ENCODE peak calls at places on chromosome 22, in six cellular contexts. One of them, this sample, is unnamed. For H3K4me1 and H3K36me3, the result is how much of the 10 kb centered on the place peaks cover.

GRCh38 chr22:50169181-50169759 is 1.3 kb upstream of the PANX2 start:
- DNase-seq in HCT116: no peak
- DNase-seq in GM12878: no peak
- DNase-seq in K562: no peak
- DNase-seq in HepG2: no peak
- DNase-seq in H1: no peak
- DNase-seq in this sample: no peak

GRCh38 chr22:27716074-27716473 is 85.5 kb downstream of the MN1 start:
- DNase-seq in HCT116: no peak
- DNase-seq in GM12878: no peak
- DNase-seq in K562: no peak
- DNase-seq in HepG2: no peak
- DNase-seq in H1: no peak
- DNase-seq in this sample: no peak

GRCh38 chr22:41656515-41656914 is 32.2 kb downstream of the SNU13 start:
- DNase-seq in HCT116: no peak
- DNase-seq in GM12878: no peak
- DNase-seq in K562: peak
- DNase-seq in HepG2: no peak
- DNase-seq in H1: no peak
- DNase-seq in this sample: no peak

GRCh38 chr22:44024288-44024908 is at the start of gene PARVB:
- DNase-seq in HCT116: no peak
- DNase-seq in GM12878: no peak
- DNase-seq in K562: peak
- DNase-seq in HepG2: no peak
- DNase-seq in H1: peak
- DNase-seq in this sample: no peak

GRCh38 chr22:41050873-41051272 is 41.5 kb upstream of the EP300 start:
- DNase-seq in HCT116: no peak
- DNase-seq in GM12878: no peak
- DNase-seq in K562: no peak
- DNase-seq in HepG2: no peak
- DNase-seq in H1: no peak
- DNase-seq in this sample: no peak

GRCh38 chr22:41417622-41418390 is 28.8 kb downstream of the TOB2 start:
- DNase-seq in HCT116: no peak
- DNase-seq in GM12878: no peak
- DNase-seq in K562: no peak
- DNase-seq in HepG2: no peak
- DNase-seq in H1: no peak
- DNase-seq in this sample: no peak

GRCh38 chr22:26617251-26618199 is at the start of gene CRYBB1:
- DNase-seq in HCT116: no peak
- DNase-seq in GM12878: no peak
- DNase-seq in K562: peak
- DNase-seq in HepG2: no peak
- DNase-seq in H1: peak
- DNase-seq in this sample: no peak

GRCh38 chr22:49765951-49766350 is 61.7 kb downstream of the BRD1 start:
- DNase-seq in HCT116: no peak
- DNase-seq in GM12878: no peak
- DNase-seq in K562: no peak
- DNase-seq in HepG2: no peak
- DNase-seq in H1: peak
- DNase-seq in this sample: no peak

GRCh38 chr22:38317995-38318715 is 922 bp upstream of the CSNK1E start:
- DNase-seq in HCT116: peak
- DNase-seq in GM12878: no peak
- DNase-seq in K562: peak
- DNase-seq in HepG2: peak
- DNase-seq in H1: no peak
- DNase-seq in this sample: no peak

GRCh38 chr22:29275167-29275566 is 7.1 kb downstream of the EWSR1 start:
- DNase-seq in HCT116: no peak
- DNase-seq in GM12878: no peak
- DNase-seq in K562: no peak
- DNase-seq in HepG2: no peak
- DNase-seq in H1: no peak
- DNase-seq in this sample: no peak

GRCh38 chr22:33524511-33525270 is 395.6 kb downstream of the LARGE1 start:
- DNase-seq in HCT116: no peak
- DNase-seq in GM12878: no peak
- DNase-seq in K562: no peak
- DNase-seq in HepG2: no peak
- DNase-seq in H1: no peak
- DNase-seq in this sample: no peak

GRCh38 chr22:38721551-38721950 is 15.8 kb downstream of the GTPBP1 start:
- DNase-seq in HCT116: no peak
- DNase-seq in GM12878: no peak
- DNase-seq in K562: no peak
- DNase-seq in HepG2: no peak
- DNase-seq in H1: no peak
- DNase-seq in this sample: no peak

GRCh38 chr22:31947296-31947695 is 3.0 kb downstream of the YWHAH start:
- DNase-seq in HCT116: no peak
- DNase-seq in GM12878: no peak
- DNase-seq in K562: no peak
- DNase-seq in HepG2: peak
- DNase-seq in H1: no peak
- DNase-seq in this sample: no peak

GRCh38 chr22:49156662-49157285 is 670.9 kb downstream of the BRD1 start:
- DNase-seq in HCT116: no peak
- DNase-seq in GM12878: no peak
- DNase-seq in K562: no peak
- DNase-seq in HepG2: no peak
- DNase-seq in H1: no peak
- DNase-seq in this sample: no peak

GRCh38 chr22:41286639-41287091 is 678 bp upstream of the RANGAP1 start:
- DNase-seq in HCT116: no peak
- DNase-seq in GM12878: peak
- DNase-seq in K562: peak
- DNase-seq in HepG2: peak
- DNase-seq in H1: no peak
- DNase-seq in this sample: no peak

GRCh38 chr22:39254122-39254521 is 9.3 kb upstream of the PDGFB start:
- DNase-seq in HCT116: no peak
- DNase-seq in GM12878: no peak
- DNase-seq in K562: no peak
- DNase-seq in HepG2: no peak
- DNase-seq in H1: no peak
- DNase-seq in this sample: no peak

GRCh38 chr22:43446881-43447280 is 35.1 kb downstream of the MPPED1 start:
- DNase-seq in HCT116: no peak
- DNase-seq in GM12878: no peak
- DNase-seq in K562: no peak
- DNase-seq in HepG2: no peak
- DNase-seq in H1: no peak
- DNase-seq in this sample: no peak

GRCh38 chr22:44245438-44245837 is 64.7 kb downstream of the PARVG start:
- DNase-seq in HCT116: no peak
- DNase-seq in GM12878: no peak
- DNase-seq in K562: no peak
- DNase-seq in HepG2: no peak
- DNase-seq in H1: peak
- DNase-seq in this sample: no peak

GRCh38 chr22:45328822-45329535 is 19.2 kb downstream of the FAM118A start:
- DNase-seq in HCT116: no peak
- DNase-seq in GM12878: no peak
- DNase-seq in K562: no peak
- DNase-seq in HepG2: no peak
- DNase-seq in H1: no peak
- DNase-seq in this sample: no peak

GRCh38 chr22:46090631-46091201 is 59.6 kb upstream of the PPARA start:
- DNase-seq in HCT116: no peak
- DNase-seq in GM12878: no peak
- DNase-seq in K562: no peak
- DNase-seq in HepG2: no peak
- DNase-seq in H1: no peak
- DNase-seq in this sample: no peak

GRCh38 chr22:32534252-32535215 is 59.9 kb downstream of the FBXO7 start:
- DNase-seq in HCT116: no peak
- DNase-seq in GM12878: no peak
- DNase-seq in K562: no peak
- DNase-seq in HepG2: peak
- DNase-seq in H1: no peak
- DNase-seq in this sample: no peak

GRCh38 chr22:40541300-40541699 is 95.2 kb downstream of the MRTFA start:
- DNase-seq in HCT116: peak
- DNase-seq in GM12878: peak
- DNase-seq in K562: no peak
- DNase-seq in HepG2: no peak
- DNase-seq in H1: no peak
- DNase-seq in this sample: no peak

GRCh38 chr22:38570841-38571364 is 920 bp upstream of the DMC1 start:
- DNase-seq in HCT116: peak
- DNase-seq in GM12878: no peak
- DNase-seq in K562: no peak
- DNase-seq in HepG2: no peak
- DNase-seq in H1: no peak
- DNase-seq in this sample: no peak

GRCh38 chr22:45200862-45201511 is 37.3 kb downstream of the NUP50 start:
- DNase-seq in HCT116: no peak
- DNase-seq in GM12878: no peak
- DNase-seq in K562: no peak
- DNase-seq in HepG2: no peak
- DNase-seq in H1: peak
- DNase-seq in this sample: no peak

GRCh38 chr22:46041642-46042041 is 64.7 kb upstream of the WNT7B start:
- DNase-seq in HCT116: no peak
- DNase-seq in GM12878: no peak
- DNase-seq in K562: no peak
- DNase-seq in HepG2: no peak
- DNase-seq in H1: no peak
- DNase-seq in this sample: no peak

GRCh38 chr22:38049812-38050619 is 7.2 kb upstream of the PICK1 start:
- DNase-seq in HCT116: no peak
- DNase-seq in GM12878: no peak
- DNase-seq in K562: no peak
- DNase-seq in HepG2: no peak
- DNase-seq in H1: no peak
- DNase-seq in this sample: no peak

GRCh38 chr22:28600546-28601143 is 79.0 kb downstream of the TTC28 start:
- DNase-seq in HCT116: peak
- DNase-seq in GM12878: no peak
- DNase-seq in K562: peak
- DNase-seq in HepG2: peak
- DNase-seq in H1: no peak
- DNase-seq in this sample: no peak

GRCh38 chr22:37245740-37246139 is 1.7 kb upstream of the RAC2 start:
- DNase-seq in HCT116: no peak
- DNase-seq in GM12878: no peak
- DNase-seq in K562: no peak
- DNase-seq in HepG2: no peak
- DNase-seq in H1: no peak
- DNase-seq in this sample: no peak

GRCh38 chr22:43404673-43405385 is 7.0 kb upstream of the MPPED1 start:
- DNase-seq in HCT116: no peak
- DNase-seq in GM12878: no peak
- DNase-seq in K562: no peak
- DNase-seq in HepG2: no peak
- DNase-seq in H1: no peak
- DNase-seq in this sample: no peak

GRCh38 chr22:41568811-41569210 is 8.0 kb downstream of the CSDC2 start:
- DNase-seq in HCT116: no peak
- DNase-seq in GM12878: no peak
- DNase-seq in K562: no peak
- DNase-seq in HepG2: no peak
- DNase-seq in H1: no peak
- DNase-seq in this sample: no peak

GRCh38 chr22:49663823-49664222 is 163.8 kb downstream of the BRD1 start:
- DNase-seq in HCT116: no peak
- DNase-seq in GM12878: no peak
- DNase-seq in K562: no peak
- DNase-seq in HepG2: no peak
- DNase-seq in H1: peak
- DNase-seq in this sample: no peak

GRCh38 chr22:17990942-17991341 is 33.4 kb downstream of the MICAL3 start:
- DNase-seq in HCT116: no peak
- DNase-seq in GM12878: no peak
- DNase-seq in K562: no peak
- DNase-seq in HepG2: no peak
- DNase-seq in H1: no peak
- DNase-seq in this sample: no peak
- H3K4me1 ChIP-seq in HCT116: under half
- H3K4me1 ChIP-seq in GM12878: under half
- H3K4me1 ChIP-seq in K562: under half
- H3K4me1 ChIP-seq in HepG2: half or more
- H3K4me1 ChIP-seq in H1: under half
- H3K4me1 ChIP-seq in this sample: under half

GRCh38 chr22:35894937-35895708 is 133.5 kb downstream of the RBFOX2 start:
- DNase-seq in HCT116: no peak
- DNase-seq in GM12878: no peak
- DNase-seq in K562: no peak
- DNase-seq in HepG2: no peak
- DNase-seq in H1: no peak
- DNase-seq in this sample: no peak
- TF ChIP-seq ZNF274 in HCT116: no peak
- TF ChIP-seq ZNF274 in GM12878: no peak
- TF ChIP-seq ZNF274 in K562: no peak
- TF ChIP-seq ZNF274 in HepG2: no peak
- TF ChIP-seq ZNF274 in H1: no peak
- TF ChIP-seq ZNF274 in this sample: no peak

DNA sequence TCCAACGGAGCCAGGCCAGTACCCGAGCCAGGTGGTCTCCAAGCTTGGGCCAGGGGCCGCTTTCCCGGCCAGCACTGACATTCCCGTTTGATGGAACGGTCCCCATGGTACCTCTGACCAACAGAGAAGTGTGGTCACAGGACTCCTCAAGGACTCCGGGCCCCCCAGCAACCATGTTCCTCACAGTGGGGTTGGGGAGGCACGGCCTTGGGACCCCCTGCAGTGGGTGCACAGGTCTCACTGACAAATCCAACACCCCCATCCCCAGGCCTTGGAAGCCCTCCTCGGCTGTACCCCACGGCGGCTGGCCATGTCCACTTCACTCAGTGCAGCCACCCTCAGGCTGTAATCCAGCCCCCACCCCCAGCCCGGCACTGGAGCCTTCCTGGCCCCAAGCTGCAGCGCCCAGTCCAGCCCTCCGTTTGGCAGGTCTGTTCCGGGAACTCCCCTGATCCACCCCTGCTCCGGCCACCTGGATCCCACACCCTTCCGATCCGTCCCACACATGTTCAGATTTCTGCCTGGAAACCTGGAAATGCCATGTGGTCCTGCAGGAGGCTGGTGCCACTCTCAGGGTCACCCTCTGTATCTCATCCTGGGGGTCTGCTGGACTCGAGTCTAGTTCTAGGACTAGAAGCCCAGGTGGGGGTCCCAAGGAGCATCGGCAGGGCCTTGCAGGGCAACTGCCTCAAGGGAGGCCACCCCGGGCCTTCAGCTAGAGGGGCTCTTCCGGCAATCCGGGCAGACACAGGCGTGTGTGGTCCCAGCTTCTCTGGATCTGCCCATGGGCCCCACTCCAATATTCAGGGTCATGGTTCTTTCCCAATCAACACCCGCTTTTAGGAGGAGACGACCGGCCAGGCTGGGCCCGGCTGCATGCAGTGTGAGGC is 26.6 kb downstream of the TBX1 start:
- DNase-seq in HCT116: no peak
- DNase-seq in GM12878: no peak
- DNase-seq in K562: no peak
- DNase-seq in HepG2: no peak
- DNase-seq in H1: no peak
- DNase-seq in this sample: no peak
- H3K36me3 ChIP-seq in HCT116: under half
- H3K36me3 ChIP-seq in GM12878: under half
- H3K36me3 ChIP-seq in K562: under half
- H3K36me3 ChIP-seq in HepG2: under half
- H3K36me3 ChIP-seq in H1: under half
- H3K36me3 ChIP-seq in this sample: under half

GRCh38 chr22:47768027-47768426 is 1005.6 kb downstream of the TBC1D22A start:
- DNase-seq in HCT116: no peak
- DNase-seq in GM12878: no peak
- DNase-seq in K562: no peak
- DNase-seq in HepG2: no peak
- DNase-seq in H1: no peak
- DNase-seq in this sample: no peak
- H3K4me1 ChIP-seq in HCT116: under half
- H3K4me1 ChIP-seq in GM12878: under half
- H3K4me1 ChIP-seq in K562: under half
- H3K4me1 ChIP-seq in HepG2: under half
- H3K4me1 ChIP-seq in H1: under half
- H3K4me1 ChIP-seq in this sample: under half

This sample was measured in NT2/D1.